ENCODE peak calls at places on chromosomes 6 and 20, in six cellular contexts. H is lung, E is keratinocyte, U is GM23248, A is HAP-1, I is neural progenitor cell. V is an unnamed sample.

GRCh38 chr6:169085466-169085865 is 168.2 kb downstream of the THBS2 start:
- DNase-seq in A (no peak), U (no peak), H (no peak), I (no peak), E (no peak), V (no peak)

GRCh38 chr6:142696689-142697088 is 248.3 kb downstream of the HIVEP2 start:
- DNase-seq in E (no peak), I (no peak), A (no peak), U (no peak), H (peak), V (no peak)

GRCh38 chr6:28597217-28597835 is 71.6 kb downstream of the GPX5 start:
- DNase-seq in E (no peak), A (peak), U (peak), H (no peak), I (peak), V (no peak)

GRCh38 chr6:163310096-163310972 is 104.2 kb upstream of the QKI start:
- DNase-seq in E (no peak), A (no peak), U (no peak), H (no peak), I (no peak), V (no peak)

GRCh38 chr6:31581511-31582229 is 554 bp downstream of the LTB start:
- DNase-seq in E (no peak), A (peak), U (no peak), I (peak), H (no peak), V (no peak)

GRCh38 chr6:83822629-83823169 is 30.5 kb upstream of the RIPPLY2 start:
- DNase-seq in U (no peak), I (no peak), E (no peak), H (no peak), A (no peak), V (no peak)

GRCh38 chr6:163356324-163356723 is 58.2 kb upstream of the QKI start:
- DNase-seq in E (peak), H (no peak), A (peak), I (peak), U (peak), V (no peak)

GRCh38 chr6:144181639-144182038 is 31.3 kb downstream of the STX11 start:
- DNase-seq in I (no peak), E (no peak), A (no peak), H (no peak), U (no peak), V (no peak)

GRCh38 chr6:116327803-116328527 is 42.8 kb upstream of the DSE start:
- DNase-seq in H (no peak), U (no peak), I (no peak), A (no peak), E (no peak), V (no peak)

GRCh38 chr6:41247288-41247865 is 19.2 kb downstream of the TREML4 start:
- DNase-seq in U (no peak), I (no peak), E (no peak), A (no peak), H (no peak), V (peak)

GRCh38 chr20:37524859-37525708 is 2.6 kb downstream of the BLCAP start:
- DNase-seq in A (no peak), E (peak), U (peak), H (no peak), I (no peak), V (no peak)

GRCh38 chr6:161226005-161226964 is 47.6 kb downstream of the AGPAT4 start:
- DNase-seq in I (no peak), A (no peak), E (no peak), H (no peak), U (no peak), V (peak)

GRCh38 chr6:65410309-65410708 is 296.7 kb downstream of the EYS start:
- DNase-seq in E (no peak), I (no peak), A (no peak), U (no peak), H (no peak), V (no peak)

GRCh38 chr6:74752303-74752702 is 453.6 kb downstream of the COL12A1 start:
- DNase-seq in U (no peak), H (no peak), I (no peak), E (no peak), A (no peak), V (no peak)

GRCh38 chr6:6583836-6584235 is 4.7 kb upstream of the LY86 start:
- DNase-seq in I (no peak), H (no peak), E (no peak), A (no peak), U (no peak), V (peak)

GRCh38 chr20:49460916-49461315 is 21.6 kb downstream of the KCNB1 start:
- DNase-seq in H (peak), E (no peak), U (no peak), A (no peak), I (no peak), V (no peak)

GRCh38 chr6:2760882-2761842 is 4.0 kb upstream of the WRNIP1 start:
- DNase-seq in U (no peak), E (no peak), I (no peak), A (no peak), H (no peak), V (peak)

GRCh38 chr6:40054186-40054585 is 119.9 kb upstream of the MOCS1 start:
- DNase-seq in H (no peak), E (no peak), I (no peak), A (no peak), U (no peak), V (no peak)

GRCh38 chr6:90484903-90485302 is 102.0 kb downstream of the MAP3K7 start:
- DNase-seq in I (peak), E (no peak), U (no peak), H (no peak), A (no peak), V (no peak)

GRCh38 chr6:156890627-156891300 is 113.6 kb downstream of the ARID1B start:
- DNase-seq in H (no peak), E (no peak), A (no peak), I (no peak), U (peak), V (no peak)

DNA sequence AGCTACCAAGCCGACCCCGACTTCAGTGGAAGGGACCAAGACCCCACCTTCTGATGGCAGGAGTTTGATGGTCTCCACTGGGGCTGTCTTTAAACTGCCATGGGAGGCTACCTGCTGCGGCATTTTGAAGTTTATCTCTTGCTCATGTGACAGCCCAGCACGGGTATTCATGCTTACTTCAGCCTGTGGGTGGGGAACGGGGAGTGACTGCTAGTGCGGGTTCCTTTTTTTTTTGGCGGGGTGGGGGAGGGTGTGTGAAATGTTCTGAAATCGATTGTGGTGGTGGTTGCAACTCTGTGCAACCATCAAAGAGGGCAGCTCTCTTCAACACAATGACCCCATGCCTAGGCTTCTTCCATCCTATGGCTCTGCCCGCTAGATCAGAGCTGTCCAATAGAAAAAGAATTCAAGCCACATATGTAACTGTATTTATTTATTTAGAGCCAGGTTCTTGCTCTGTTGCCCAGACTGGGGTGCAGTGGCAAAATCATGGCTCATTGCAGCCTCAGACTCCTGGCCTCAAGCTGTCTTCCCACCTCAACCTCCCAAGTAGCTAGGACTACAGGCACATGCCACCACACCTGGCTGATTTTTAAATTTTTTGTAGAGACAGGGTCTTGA is 53.7 kb downstream of the PPP1R16B start:
- DNase-seq in E (no peak), U (no peak), H (no peak), A (no peak), I (no peak), V (no peak)
- H3K4me3 ChIP-seq in E (no peak), U (no peak), H (no peak), A (no peak), I (no peak), V (no peak)

DNA sequence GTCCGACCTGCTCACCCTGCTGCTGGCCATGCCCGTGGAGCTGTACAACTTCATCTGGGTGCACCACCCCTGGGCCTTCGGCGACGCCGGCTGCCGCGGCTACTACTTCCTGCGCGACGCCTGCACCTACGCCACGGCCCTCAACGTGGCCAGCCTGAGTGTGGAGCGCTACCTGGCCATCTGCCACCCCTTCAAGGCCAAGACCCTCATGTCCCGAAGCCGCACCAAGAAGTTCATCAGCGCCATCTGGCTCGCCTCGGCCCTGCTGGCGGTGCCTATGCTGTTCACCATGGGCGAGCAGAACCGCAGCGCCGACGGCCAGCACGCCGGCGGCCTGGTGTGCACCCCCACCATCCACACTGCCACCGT is 885 bp downstream of the NTSR1 start:
- DNase-seq in H (no peak), I (no peak), A (no peak), E (no peak), U (no peak), V (no peak)
- H3K4me3 ChIP-seq in H (no peak), I (no peak), A (no peak), E (no peak), U (no peak), V (no peak)

GRCh38 chr20:420721-421574 is 12.8 kb downstream of the RBCK1 start:
- DNase-seq in I (no peak), H (no peak), A (peak), U (peak), E (no peak), V (no peak)
- H3K4me3 ChIP-seq in I (no peak), H (no peak), A (no peak), U (no peak), E (no peak), V (no peak)

GRCh38 chr20:17504326-17504897 is 26.8 kb downstream of the BFSP1 start:
- DNase-seq in I (no peak), U (no peak), H (no peak), E (no peak), A (no peak), V (no peak)
- H3K4me3 ChIP-seq in I (no peak), U (peak), H (no peak), E (no peak), A (no peak), V (peak)

DNA sequence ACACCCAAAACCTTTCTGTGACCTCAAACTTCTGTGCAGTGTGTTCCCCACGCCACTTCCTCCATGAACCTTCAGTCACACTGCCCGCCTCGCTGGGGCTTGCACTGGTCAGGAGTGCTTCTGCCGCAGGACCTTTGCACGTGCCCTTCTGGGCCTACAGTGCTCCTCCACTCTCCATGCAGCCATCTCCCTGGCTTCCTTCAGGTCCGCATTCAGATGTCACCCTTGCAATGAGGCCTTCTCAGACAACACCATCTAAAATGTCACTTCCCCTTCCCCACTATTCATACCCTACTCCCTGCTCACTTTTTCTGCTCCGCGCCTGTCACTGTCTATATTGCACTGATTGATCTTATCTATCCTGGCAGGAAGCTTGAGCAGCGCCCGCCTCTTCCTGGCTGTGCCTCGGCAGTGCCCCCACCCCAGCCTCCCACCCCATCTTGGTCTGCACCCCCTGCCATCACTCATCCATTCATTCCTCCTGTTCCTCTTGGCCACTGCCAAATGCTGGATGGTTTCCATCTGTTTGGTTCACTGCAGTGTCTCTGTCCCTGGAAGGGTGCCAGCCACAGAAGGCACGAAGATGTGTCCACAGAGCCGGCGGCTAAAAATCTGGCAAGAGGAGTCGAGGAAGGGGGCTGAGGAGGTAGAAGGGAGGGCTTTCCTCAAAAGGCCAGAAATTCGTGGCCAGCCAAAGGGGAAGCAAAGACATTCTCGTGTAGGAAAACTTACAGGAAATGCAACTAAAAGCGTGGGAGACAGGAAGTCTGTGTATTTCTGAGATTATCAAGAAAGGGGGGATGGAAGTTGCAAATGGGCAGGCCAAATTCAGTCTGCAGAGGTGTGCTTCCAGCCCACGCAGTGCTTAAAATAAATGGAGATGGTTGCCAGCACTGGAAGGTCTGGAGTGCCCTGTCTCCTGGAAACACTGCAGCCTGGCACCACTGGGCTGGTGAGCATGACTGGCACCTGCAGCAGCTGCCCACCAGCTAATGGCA is 27.5 kb downstream of the SYNJ2 start:
- DNase-seq in U (peak), I (no peak), H (no peak), E (no peak), A (no peak), V (peak)
- H3K4me3 ChIP-seq in U (no peak), I (no peak), H (no peak), E (no peak), A (no peak), V (peak)